ENCODE peak calls at places on chromosomes 16 and 17, in five cellular contexts. Z is non-pigmented ciliary epithelial cell, M is transverse colon, U is NCI-H460, H is fibroblast of gingiva. K is an unnamed sample.

GRCh38 chr16:87389245-87389644 is 2.9 kb upstream of the MAP1LC3B start:
- DNase-seq in Z (no peak), M (no peak), U (no peak), H (no peak), K (no peak)

GRCh38 chr17:3710951-3711383 is 12.7 kb upstream of the HASPIN start:
- DNase-seq in Z (no peak), M (peak; percentile 53), U (no peak), H (no peak), K (no peak)

GRCh38 chr17:78013683-78014467 is 55.4 kb downstream of the TNRC6C start:
- DNase-seq in Z (peak; percentile 34), M (peak; percentile 48), U (peak; percentile 77), H (peak; percentile 77), K (peak; percentile 88)

GRCh38 chr16:74605746-74606520 is 981 bp downstream of the GLG1 start:
- DNase-seq in Z (no peak), M (no peak), U (no peak), H (no peak), K (no peak)

GRCh38 chr16:17448640-17449638 is 21.8 kb downstream of the XYLT1 start:
- DNase-seq in Z (no peak), M (peak; percentile 25), U (peak; percentile 45), H (no peak), K (no peak)

GRCh38 chr16:49276646-49277385 is 4.8 kb downstream of the CBLN1 start:
- DNase-seq in Z (no peak), M (no peak), U (no peak), H (no peak), K (no peak)

GRCh38 chr17:61619493-61619892 is 28.5 kb upstream of the NACA2 start:
- DNase-seq in Z (no peak), M (no peak), U (no peak), H (no peak), K (peak; percentile 4)

GRCh38 chr16:68246671-68247070 is 1.5 kb downstream of the PLA2G15 start:
- DNase-seq in Z (no peak), M (no peak), U (no peak), H (peak; percentile 49), K (peak; percentile 46)

GRCh38 chr16:89187337-89188063 is 12.8 kb downstream of the SLC22A31 start:
- DNase-seq in Z (no peak), M (no peak), U (no peak), H (no peak), K (no peak)

GRCh38 chr17:2374549-2375285 is 26.1 kb downstream of the MNT start:
- DNase-seq in Z (no peak), M (no peak), U (no peak), H (no peak), K (peak; percentile 28)

GRCh38 chr17:28940142-28940541 is 11.2 kb downstream of the PHF12 start:
- DNase-seq in Z (no peak), M (no peak), U (no peak), H (no peak), K (no peak)